ENCODE peak calls at places on chromosomes 5 and 9, in eight cellular contexts. K, S, C, M, H, U, V and L are unnamed samples. For H3K27me3, the result is how much of the 10 kb centered on the place peaks cover.

GRCh38 chr5:7405277-7405676 is 9.3 kb downstream of the ADCY2 start:
- DNase-seq in K (no peak), S (no peak), C (no peak), M (no peak), H (no peak), U (no peak), V (no peak), L (no peak)

GRCh38 chr5:102901821-102902448 is 146.8 kb downstream of the PAM start:
- DNase-seq in K (no peak), S (no peak), C (no peak), M (no peak), H (no peak), U (peak), V (peak), L (no peak)

GRCh38 chr9:11735391-11735790 is 957.8 kb upstream of the TYRP1 start:
- DNase-seq in K (no peak), S (no peak), C (no peak), M (no peak), H (peak), U (no peak), V (no peak), L (no peak)

GRCh38 chr5:181207214-181207959 is 2.4 kb upstream of the TRIM7 start:
- DNase-seq in K (peak), S (peak), C (peak), M (peak), H (peak), U (peak), V (peak), L (peak)

GRCh38 chr9:104586496-104587180 is 12.6 kb downstream of the OR13C5 start:
- DNase-seq in K (no peak), S (no peak), C (no peak), M (no peak), H (no peak), U (no peak), V (peak), L (no peak)

GRCh38 chr9:68978054-68978453 is 35.9 kb downstream of the PRKACG start:
- DNase-seq in K (no peak), S (no peak), C (no peak), M (no peak), H (no peak), U (no peak), V (no peak), L (no peak)

GRCh38 chr5:61949054-61949679 is 356.8 kb upstream of the KIF2A start:
- DNase-seq in K (no peak), S (no peak), C (no peak), M (no peak), H (no peak), U (no peak), V (no peak), L (no peak)

GRCh38 chr5:150301901-150302300 is 804 bp downstream of the ARSI start:
- DNase-seq in K (no peak), S (no peak), C (peak), M (no peak), H (peak), U (no peak), V (no peak), L (no peak)

GRCh38 chr9:129709471-129710460 is 43.1 kb downstream of the PTGES start:
- DNase-seq in K (no peak), S (no peak), C (peak), M (no peak), H (no peak), U (no peak), V (no peak), L (no peak)

GRCh38 chr9:561430-561829 is 280.1 kb upstream of the DMRT1 start:
- DNase-seq in K (no peak), S (no peak), C (no peak), M (no peak), H (no peak), U (peak), V (no peak), L (no peak)

GRCh38 chr9:136566899-136567298 is 21.1 kb upstream of the NOTCH1 start:
- DNase-seq in K (no peak), S (no peak), C (no peak), M (no peak), H (no peak), U (no peak), V (no peak), L (no peak)

GRCh38 chr5:125227333-125228075 is 481.1 kb upstream of the ZNF608 start:
- DNase-seq in K (no peak), S (no peak), C (no peak), M (no peak), H (peak), U (peak), V (no peak), L (no peak)

GRCh38 chr5:168714046-168714445 is 134.9 kb upstream of the PANK3 start:
- DNase-seq in K (no peak), S (no peak), C (no peak), M (no peak), H (no peak), U (no peak), V (peak), L (no peak)

GRCh38 chr9:17219261-17219660 is 84.4 kb downstream of the CNTLN start:
- DNase-seq in K (no peak), S (no peak), C (no peak), M (no peak), H (no peak), U (no peak), V (peak), L (no peak)

GRCh38 chr5:100520348-100520747 is 14.8 kb upstream of the FAM174A start:
- DNase-seq in K (no peak), S (no peak), C (no peak), M (no peak), H (peak), U (no peak), V (no peak), L (no peak)

GRCh38 chr5:142900926-142901325 is 130.7 kb downstream of the ARHGAP26 start:
- DNase-seq in K (no peak), S (no peak), C (no peak), M (no peak), H (no peak), U (no peak), V (peak), L (no peak)

GRCh38 chr5:66989286-66989685 is 207.3 kb downstream of the CD180 start:
- DNase-seq in K (no peak), S (no peak), C (no peak), M (no peak), H (peak), U (no peak), V (peak), L (no peak)

GRCh38 chr9:130549093-130549735 is 30.2 kb upstream of the FUBP3 start:
- DNase-seq in K (no peak), S (no peak), C (no peak), M (no peak), H (peak), U (peak), V (peak), L (no peak)

GRCh38 chr5:74853256-74853655 is 12.9 kb downstream of the FAM169A start:
- DNase-seq in K (no peak), S (no peak), C (no peak), M (no peak), H (no peak), U (no peak), V (peak), L (no peak)

GRCh38 chr9:8456327-8456726 is 656.7 kb upstream of the DMAC1 start:
- DNase-seq in K (no peak), S (no peak), C (no peak), M (no peak), H (no peak), U (no peak), V (no peak), L (no peak)

GRCh38 chr5:96080557-96080956 is 118.9 kb upstream of the ELL2 start:
- DNase-seq in K (no peak), S (no peak), C (no peak), M (no peak), H (peak), U (no peak), V (peak), L (no peak)

GRCh38 chr5:25544652-25545249 is 900.0 kb upstream of the CDH10 start:
- DNase-seq in K (no peak), S (peak), C (no peak), M (no peak), H (peak), U (peak), V (peak), L (no peak)

GRCh38 chr5:173454764-173455598 is 126.8 kb upstream of the STC2 start:
- DNase-seq in K (no peak), S (no peak), C (no peak), M (no peak), H (peak), U (no peak), V (peak), L (no peak)

GRCh38 chr9:134367796-134368490 is 41.7 kb downstream of the RXRA start:
- DNase-seq in K (no peak), S (no peak), C (no peak), M (no peak), H (no peak), U (no peak), V (no peak), L (no peak)

GRCh38 chr9:84154320-84154719 is 173.7 kb downstream of the RMI1 start:
- DNase-seq in K (no peak), S (no peak), C (no peak), M (no peak), H (no peak), U (no peak), V (no peak), L (no peak)

GRCh38 chr5:179317411-179318192 is 27.7 kb downstream of the ADAMTS2 start:
- DNase-seq in K (no peak), S (no peak), C (peak), M (no peak), H (no peak), U (no peak), V (no peak), L (no peak)

GRCh38 chr9:135811796-135812195 is 95.5 kb downstream of the CAMSAP1 start:
- DNase-seq in K (no peak), S (no peak), C (peak), M (no peak), H (no peak), U (no peak), V (no peak), L (no peak)

GRCh38 chr5:159112436-159112835 is 12.7 kb upstream of the EBF1 start:
- DNase-seq in K (no peak), S (no peak), C (no peak), M (no peak), H (no peak), U (no peak), V (no peak), L (no peak)

GRCh38 chr5:144634138-144634537 is 463.5 kb downstream of the KCTD16 start:
- DNase-seq in K (no peak), S (no peak), C (no peak), M (no peak), H (no peak), U (no peak), V (no peak), L (no peak)
- H3K27me3 ChIP-seq in K (under half), S (under half), C (under half), M (under half), H (under half), U (under half), V (under half), L (under half)

GRCh38 chr5:148833925-148834324 is 7.5 kb downstream of the ADRB2 start:
- DNase-seq in K (no peak), S (no peak), C (no peak), M (no peak), H (no peak), U (no peak), V (no peak), L (no peak)

GRCh38 chr5:148836272-148837250 is 10.2 kb downstream of the ADRB2 start:
- DNase-seq in K (no peak), S (no peak), C (no peak), M (no peak), H (no peak), U (no peak), V (no peak), L (no peak)

GRCh38 chr5:148833122-148833521 is 6.7 kb downstream of the ADRB2 start:
- DNase-seq in K (no peak), S (no peak), C (no peak), M (no peak), H (peak), U (no peak), V (no peak), L (no peak)

GRCh38 chr5:148837383-148837782 is 11.0 kb downstream of the ADRB2 start:
- DNase-seq in K (no peak), S (no peak), C (no peak), M (no peak), H (no peak), U (no peak), V (no peak), L (no peak)

GRCh38 chr5:148834689-148835088 is 8.3 kb downstream of the ADRB2 start:
- DNase-seq in K (no peak), S (no peak), C (no peak), M (no peak), H (no peak), U (no peak), V (no peak), L (peak)
- H3K27me3 ChIP-seq in K (under half), S (under half), C (under half), M (under half), H (under half), U (under half), V (under half), L (under half)

DNA sequence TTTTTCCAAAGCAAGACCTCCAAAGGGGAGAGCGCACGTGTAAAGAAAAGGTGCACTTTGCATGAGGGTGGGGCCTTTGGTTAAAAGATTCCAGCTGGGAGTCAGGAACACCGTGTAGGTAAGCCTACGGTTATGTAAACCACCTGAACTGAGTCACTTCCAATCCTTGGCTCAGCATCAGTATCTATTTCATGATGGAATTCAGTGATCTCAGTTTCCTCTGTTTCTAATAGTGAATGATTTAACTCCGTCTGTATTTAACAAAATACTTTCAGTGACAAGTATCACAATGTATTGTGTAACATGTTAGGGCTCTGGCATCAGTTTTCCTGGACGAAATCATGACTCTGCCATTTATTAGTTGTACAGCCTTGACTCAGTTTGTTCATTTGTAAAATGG is 1.3 kb upstream of the SVEP1 start:
- DNase-seq in K (no peak), S (no peak), C (no peak), M (no peak), H (no peak), U (no peak), V (peak), L (no peak)
- H3K27me3 ChIP-seq in K (under half), S (under half), C (under half), M (under half), H (under half), U (under half), V (half or more), L (under half)

GRCh38 chr9:32247173-32247572 is 137.3 kb upstream of the ACO1 start:
- DNase-seq in K (no peak), S (no peak), C (no peak), M (no peak), H (no peak), U (no peak), V (no peak), L (no peak)
- H3K27me3 ChIP-seq in K (under half), S (under half), C (under half), M (under half), H (under half), U (under half), V (under half), L (under half)

DNA sequence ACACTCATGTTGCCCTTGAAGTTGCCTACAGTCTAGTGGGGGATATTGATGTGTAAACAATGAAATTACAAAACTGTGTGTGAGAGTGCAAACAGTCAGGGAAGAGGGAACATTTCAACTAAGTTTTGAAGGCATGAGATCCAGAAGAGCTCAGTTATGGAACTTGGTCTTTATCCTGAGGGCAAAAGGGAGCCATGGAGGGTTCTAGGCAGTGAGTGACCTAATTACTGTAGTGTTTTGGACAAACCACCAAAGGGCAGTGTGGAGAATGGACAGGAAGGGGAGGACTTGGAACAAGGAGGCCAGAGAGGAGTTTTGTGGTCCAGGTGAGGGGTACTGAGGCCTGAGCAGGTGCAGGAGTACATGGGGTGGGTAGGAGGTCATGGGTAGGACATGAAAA is 143.7 kb upstream of the SMIM23 start:
- DNase-seq in K (no peak), S (no peak), C (no peak), M (no peak), H (no peak), U (no peak), V (no peak), L (no peak)
- H3K27me3 ChIP-seq in K (under half), S (under half), C (under half), M (under half), H (under half), U (under half), V (under half), L (under half)

DNA sequence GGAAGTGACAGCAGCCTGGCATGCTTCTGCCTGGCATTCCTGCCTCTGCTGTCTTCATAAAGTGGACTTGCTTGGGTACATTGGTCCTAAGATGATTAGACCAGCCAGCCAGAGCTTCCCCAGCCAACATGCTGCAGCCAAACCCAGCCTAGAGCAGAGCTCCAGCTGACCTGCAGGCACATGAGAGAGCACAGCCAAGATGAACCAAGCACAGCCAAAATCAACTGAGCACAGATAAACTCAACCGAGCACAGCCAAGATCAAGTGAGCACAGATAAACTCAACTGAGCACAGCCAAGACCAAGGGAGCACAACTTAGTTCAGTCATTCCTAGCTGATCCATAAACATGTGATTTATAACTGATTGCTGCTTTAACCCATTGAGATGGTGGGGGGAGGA is 266.5 kb downstream of the MSX2 start:
- DNase-seq in K (no peak), S (no peak), C (no peak), M (no peak), H (no peak), U (no peak), V (no peak), L (no peak)
- H3K27me3 ChIP-seq in K (under half), S (under half), C (under half), M (under half), H (under half), U (under half), V (under half), L (under half)

DNA sequence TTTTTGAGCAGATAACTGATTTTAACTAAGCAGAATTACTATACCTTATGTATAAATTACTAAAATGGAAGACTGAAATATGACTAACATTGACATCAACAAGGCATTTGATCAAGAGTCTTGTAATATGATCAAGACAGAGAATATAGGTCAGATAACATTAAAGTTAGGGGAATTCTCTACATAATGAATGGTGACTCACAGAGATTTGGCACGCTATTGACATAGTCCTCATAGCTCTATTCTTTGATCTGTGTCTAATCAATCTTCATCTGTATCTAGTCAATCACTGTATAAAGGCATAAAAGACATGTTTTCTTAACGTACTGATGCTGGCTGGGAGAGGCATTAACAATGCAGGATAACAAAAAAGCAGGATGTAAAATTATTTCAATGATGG is 17.4 kb downstream of the ABITRAM start:
- DNase-seq in K (no peak), S (no peak), C (no peak), M (no peak), H (no peak), U (no peak), V (peak), L (no peak)
- H3K27me3 ChIP-seq in K (under half), S (under half), C (under half), M (under half), H (under half), U (under half), V (under half), L (under half)